ENCODE peak calls at places on chromosomes 1 and 21, in seven cellular contexts. L is HuH-7.5; X is lower leg skin; Z is stimulated activated CD4-positive, alpha-beta T cell treated with anti-CD3 and anti-CD28 coated beads, Interleukin-2, amount 100 ng/mL, for 48 hours; O is Peyer's patch; D is heart right ventricle; I is osteocyte. Y is an unnamed sample.

GRCh38 chr1:43879414-43879813 is 54.2 kb upstream of the ARTN start:
- DNase-seq in O (no peak), D (no peak), Z (no peak), L (no peak), I (no peak), X (peak), Y (peak)

GRCh38 chr21:26391166-26391565 is 181.9 kb downstream of the CYYR1 start:
- DNase-seq in D (no peak), X (no peak), Z (no peak), O (no peak), L (no peak), I (no peak), Y (peak)

GRCh38 chr21:45537746-45538291 is 4.4 kb downstream of the SLC19A1 start:
- DNase-seq in Z (no peak), L (no peak), I (no peak), D (no peak), O (no peak), X (peak), Y (no peak)

GRCh38 chr1:86753700-86754099 is 49.3 kb downstream of the SH3GLB1 start:
- DNase-seq in Z (no peak), O (no peak), D (no peak), X (no peak), I (no peak), L (no peak), Y (peak)

GRCh38 chr1:231335663-231336602 is 1.7 kb downstream of the EXOC8 start:
- DNase-seq in X (no peak), O (no peak), D (no peak), Z (no peak), I (no peak), L (no peak), Y (peak)

GRCh38 chr21:44886113-44887075 is 12.9 kb upstream of the PTTG1IP start:
- DNase-seq in O (no peak), L (no peak), X (no peak), I (no peak), D (no peak), Z (no peak), Y (no peak)

GRCh38 chr1:16143566-16144324 is 12.1 kb downstream of the EPHA2 start:
- DNase-seq in Z (no peak), I (no peak), O (peak), D (peak), X (no peak), L (peak), Y (peak)

GRCh38 chr1:212700892-212701819 is 1.5 kb upstream of the BATF3 start:
- DNase-seq in O (peak), Z (no peak), L (no peak), D (peak), I (peak), X (peak), Y (peak)

GRCh38 chr1:53582211-53583020 is 123.2 kb downstream of the DMRTB1 start:
- DNase-seq in I (no peak), X (peak), L (no peak), Z (no peak), O (peak), D (no peak), Y (no peak)

GRCh38 chr1:210633636-210634035 is 304.9 kb downstream of the HHAT start:
- DNase-seq in O (no peak), D (peak), X (no peak), L (no peak), Z (no peak), I (no peak), Y (no peak)

GRCh38 chr1:107748529-107748928 is 216.5 kb downstream of the VAV3 start:
- DNase-seq in I (no peak), Z (no peak), L (peak), O (no peak), X (no peak), D (no peak), Y (peak)

GRCh38 chr1:180053594-180054567 is 99.3 kb downstream of the CEP350 start:
- DNase-seq in I (no peak), X (no peak), L (no peak), Z (no peak), D (no peak), O (no peak), Y (no peak)

GRCh38 chr1:163170975-163171676 is 31.6 kb downstream of the RGS5 start:
- DNase-seq in I (no peak), X (no peak), D (no peak), L (no peak), Z (no peak), O (no peak), Y (peak)

GRCh38 chr1:204153667-204154066 is 1.8 kb upstream of the ETNK2 start:
- DNase-seq in L (no peak), Z (no peak), X (no peak), D (no peak), I (no peak), O (no peak), Y (no peak)

GRCh38 chr1:183318433-183318832 is 99.7 kb downstream of the NMNAT2 start:
- DNase-seq in I (no peak), Z (no peak), X (peak), O (peak), L (peak), D (peak), Y (peak)

GRCh38 chr1:15445390-15446122 is 7.3 kb downstream of the CTRC start:
- DNase-seq in I (no peak), O (no peak), X (no peak), L (no peak), D (no peak), Z (no peak), Y (no peak)

GRCh38 chr1:97050501-97050900 is 328.9 kb downstream of the PTBP2 start:
- DNase-seq in L (no peak), O (no peak), I (no peak), Z (no peak), D (no peak), X (no peak), Y (no peak)

GRCh38 chr1:26378088-26378878 is 5.7 kb upstream of the ZNF683 start:
- DNase-seq in X (no peak), I (no peak), D (no peak), O (peak), Z (peak), L (no peak), Y (peak)

GRCh38 chr1:183454377-183454776 is 17.9 kb upstream of the SMG7 start:
- DNase-seq in Z (no peak), X (no peak), I (no peak), L (no peak), O (no peak), D (no peak), Y (peak)

GRCh38 chr1:23019851-23020625 is 770 bp downstream of the KDM1A start:
- DNase-seq in D (peak), L (peak), I (no peak), Z (peak), O (peak), X (no peak), Y (peak)